ENCODE peak calls at places on chromosomes 16 and 17, in four cellular contexts. Y is C1 segment of cervical spinal cord; U is stimulated activated CD4-positive, alpha-beta T cell treated with anti-CD3 and anti-CD28 coated beads, Interleukin-4, amount 100 ng/mL, for 24 hours; X is foreskin fibroblast. N is an unnamed sample.

GRCh38 chr16:74837056-74837455 is 62.4 kb upstream of the FA2H start:
- DNase-seq in Y (no peak), U (no peak), X (peak; percentile 16), N (no peak)

GRCh38 chr17:61465550-61466237 is 13.5 kb downstream of the TBX4 start:
- DNase-seq in Y (no peak), U (no peak), X (no peak), N (no peak)

GRCh38 chr17:73697872-73698271 is 53.6 kb upstream of the SDK2 start:
- DNase-seq in Y (no peak), U (no peak), X (no peak), N (no peak)

GRCh38 chr17:6695051-6695450 is 18.1 kb downstream of the SLC13A5 start:
- DNase-seq in Y (no peak), U (no peak), X (no peak), N (no peak)

GRCh38 chr17:40097931-40098845 is 2.2 kb downstream of the NR1D1 start:
- DNase-seq in Y (no peak), U (no peak), X (peak; percentile 84), N (peak; percentile 70)

GRCh38 chr17:27550974-27551505 is 79.9 kb upstream of the LGALS9 start:
- DNase-seq in Y (no peak), U (no peak), X (no peak), N (no peak)

GRCh38 chr16:55370762-55371482 is 46.9 kb downstream of the IRX6 start:
- DNase-seq in Y (peak; percentile 31), U (no peak), X (peak; percentile 73), N (peak; percentile 43)

GRCh38 chr16:70589998-70590471 is 56.3 kb upstream of the IL34 start:
- DNase-seq in Y (no peak), U (no peak), X (peak; percentile 59), N (peak; percentile 45)

GRCh38 chr17:80791758-80792284 is 199.8 kb upstream of the CHMP6 start:
- DNase-seq in Y (no peak), U (peak; percentile 68), X (peak; percentile 99), N (peak; percentile 97)

GRCh38 chr17:79252886-79253285 is 178.3 kb downstream of the ENGASE start:
- DNase-seq in Y (no peak), U (no peak), X (no peak), N (no peak)

GRCh38 chr16:85267414-85267945 is 155.2 kb upstream of the CIBAR2 start:
- DNase-seq in Y (no peak), U (no peak), X (no peak), N (no peak)

GRCh38 chr16:69941251-69942098 is 9.7 kb upstream of the CLEC18A start:
- DNase-seq in Y (no peak), U (peak; percentile 2), X (peak; percentile 66), N (no peak)

GRCh38 chr17:64074704-64075484 is 54.5 kb upstream of the ICAM2 start:
- DNase-seq in Y (no peak), U (no peak), X (peak; percentile 82), N (peak; percentile 52)

GRCh38 chr17:16361874-16362273 is 8.6 kb upstream of the CENPV start:
- DNase-seq in Y (no peak), U (no peak), X (no peak), N (no peak)

GRCh38 chr16:30636599-30636998 is 14.2 kb upstream of the PRR14 start:
- DNase-seq in Y (no peak), U (no peak), X (no peak), N (no peak)

GRCh38 chr17:18267927-18268711 is 7.7 kb downstream of the MIEF2 start:
- DNase-seq in Y (no peak), U (no peak), X (peak; percentile 64), N (no peak)

GRCh38 chr16:75280331-75280804 is 28.9 kb upstream of the BCAR1 start:
- DNase-seq in Y (no peak), U (no peak), X (no peak), N (no peak)

GRCh38 chr17:48873212-48873611 is 19.4 kb upstream of the ATP5MC1 start:
- DNase-seq in Y (no peak), U (no peak), X (no peak), N (no peak)